ENCODE peak calls at places on chromosomes 12 and 14, in ten cellular contexts. X is activated gamma-delta T cell; A is fibroblast of lung; B is naive thymus-derived CD8-positive, alpha-beta T cell; F is NCI-H1092; N is DMS 273 treated with DMSO at 0.1 percent for 48 hours; E is activated naive CD4-positive, alpha-beta T cell; U is HTR-8/SVneo; K is tibial artery; O is activated T-cell treated with anti-CD3 and anti-CD28 coated beads, Interleukin-2, amount 50 U/mL, for 72 hours. Q is an unnamed sample.

GRCh38 chr12:28130625-28131598 is 59.3 kb upstream of the CCDC91 start:
- DNase-seq in B (no peak), U (peak; percentile 81), N (no peak), X (no peak), O (no peak), A (peak; percentile 95), K (peak; percentile 23), F (no peak), E (no peak), Q (peak; percentile 100)

GRCh38 chr12:49959570-49960473 is 1.9 kb upstream of the AQP5 start:
- DNase-seq in B (no peak), A (no peak), X (no peak), O (no peak), E (no peak), F (no peak), N (no peak), U (peak; percentile 74), K (no peak), Q (no peak)

GRCh38 chr12:115599251-115599811 is 678.2 kb downstream of the MED13L start:
- DNase-seq in A (no peak), F (peak; percentile 43), E (no peak), X (no peak), N (no peak), B (no peak), O (no peak), U (no peak), K (no peak), Q (no peak)

GRCh38 chr14:64503434-64504309 is at the start of gene ZBTB25:
- DNase-seq in E (peak; percentile 87), U (peak; percentile 98), X (peak; percentile 98), A (peak; percentile 92), F (peak; percentile 95), B (peak; percentile 93), K (peak; percentile 88), N (peak; percentile 69), O (peak; percentile 93), Q (peak; percentile 88)

GRCh38 chr12:124713041-124713435 is 145.6 kb upstream of the NCOR2 start:
- DNase-seq in E (no peak), F (no peak), A (no peak), X (no peak), K (peak; percentile 79), U (no peak), O (no peak), N (no peak), B (no peak), Q (no peak)

GRCh38 chr12:75820848-75821578 is 210.6 kb downstream of the PHLDA1 start:
- DNase-seq in A (peak; percentile 100), B (no peak), E (no peak), F (no peak), X (no peak), K (peak; percentile 66), U (no peak), N (no peak), O (no peak), Q (peak; percentile 53)

GRCh38 chr12:46933947-46934346 is 108.2 kb upstream of the SLC38A4 start:
- DNase-seq in U (peak; percentile 35), X (no peak), O (peak; percentile 3), F (no peak), K (no peak), B (peak; percentile 5), E (no peak), A (peak; percentile 83), N (no peak), Q (peak; percentile 61)

GRCh38 chr14:89455412-89455811 is 38.4 kb upstream of the FOXN3 start:
- DNase-seq in O (no peak), A (no peak), F (no peak), E (no peak), K (no peak), B (no peak), U (no peak), N (no peak), X (no peak), Q (no peak)

GRCh38 chr12:119036878-119037493 is 55.6 kb downstream of the SRRM4 start:
- DNase-seq in O (peak; percentile 18), N (no peak), U (peak; percentile 15), K (no peak), X (no peak), A (no peak), B (no peak), E (no peak), F (peak; percentile 26), Q (peak; percentile 6)

GRCh38 chr14:72201645-72202044 is 269.4 kb downstream of the RGS6 start:
- DNase-seq in E (no peak), O (no peak), F (no peak), U (no peak), K (no peak), X (no peak), B (no peak), A (no peak), N (no peak), Q (no peak)

GRCh38 chr12:47207005-47207717 is 127.4 kb upstream of the AMIGO2 start:
- DNase-seq in K (no peak), O (no peak), F (no peak), N (peak; percentile 72), U (no peak), B (no peak), A (no peak), E (no peak), X (no peak), Q (no peak)

GRCh38 chr12:103269962-103270361 is 225.8 kb downstream of the C12orf42 start:
- DNase-seq in F (no peak), E (no peak), B (no peak), A (no peak), N (no peak), O (no peak), K (no peak), X (no peak), U (no peak), Q (no peak)

GRCh38 chr12:107731376-107731775 is 29.6 kb downstream of the PRDM4 start:
- DNase-seq in B (no peak), E (no peak), A (no peak), N (no peak), F (no peak), K (no peak), O (no peak), U (no peak), X (no peak), Q (no peak)

GRCh38 chr14:67457782-67458181 is 30.7 kb downstream of the TMEM229B start:
- DNase-seq in X (no peak), K (no peak), E (no peak), F (no peak), B (no peak), A (no peak), U (no peak), N (no peak), O (no peak), Q (no peak)

GRCh38 chr12:101781834-101782543 is 42.7 kb upstream of the SYCP3 start:
- DNase-seq in X (no peak), A (peak; percentile 25), O (no peak), B (no peak), F (no peak), E (no peak), K (no peak), N (no peak), U (no peak), Q (peak; percentile 46)

GRCh38 chr12:6967548-6968100 is 2.8 kb downstream of the PHB2 start:
- DNase-seq in F (no peak), E (no peak), A (no peak), B (no peak), O (no peak), N (no peak), K (no peak), U (no peak), X (no peak), Q (no peak)

GRCh38 chr12:64780531-64781373 is 21.5 kb upstream of the GNS start:
- DNase-seq in E (no peak), X (no peak), F (no peak), U (peak; percentile 20), A (no peak), B (no peak), K (no peak), O (peak; percentile 30), N (no peak), Q (no peak)

GRCh38 chr14:59630281-59630963 is 53.8 kb upstream of the CCDC175 start:
- DNase-seq in A (no peak), E (no peak), F (peak; percentile 19), B (no peak), N (no peak), O (peak; percentile 7), K (no peak), U (no peak), X (no peak), Q (no peak)

GRCh38 chr12:129558036-129558435 is 345.8 kb downstream of the TMEM132D start:
- DNase-seq in U (no peak), F (no peak), A (no peak), B (no peak), O (no peak), K (no peak), X (no peak), N (no peak), E (no peak), Q (peak; percentile 69)

GRCh38 chr14:100159107-100159864 is at the start of gene DEGS2:
- DNase-seq in X (no peak), O (peak; percentile 64), F (no peak), B (peak; percentile 40), K (no peak), E (peak; percentile 43), N (no peak), U (no peak), A (no peak), Q (no peak)

GRCh38 chr12:91982946-91983345 is 162.7 kb downstream of the BTG1 start:
- DNase-seq in K (no peak), A (no peak), X (no peak), B (no peak), E (no peak), U (no peak), O (no peak), F (no peak), N (no peak), Q (no peak)

GRCh38 chr12:116370004-116370404 is 92.5 kb upstream of the MED13L start:
- DNase-seq in B (no peak), F (no peak), E (no peak), N (no peak), O (no peak), X (no peak), U (peak; percentile 54), A (peak; percentile 55), K (no peak), Q (peak; percentile 86)

GRCh38 chr12:8697120-8697475 is 693 bp upstream of the RIMKLB start:
- DNase-seq in O (no peak), F (peak; percentile 41), B (no peak), K (no peak), N (peak; percentile 44), X (peak; percentile 25), E (no peak), A (peak; percentile 21), U (peak; percentile 25), Q (peak; percentile 45)

GRCh38 chr12:110669193-110669502 is 19.8 kb downstream of the HVCN1 start:
- DNase-seq in F (no peak), A (no peak), U (no peak), E (no peak), X (no peak), K (no peak), N (no peak), B (no peak), O (peak; percentile 6), Q (no peak)

GRCh38 chr12:87344699-87345098 is 684.5 kb downstream of the C12orf50 start:
- DNase-seq in E (no peak), O (no peak), B (no peak), X (no peak), U (no peak), F (no peak), N (no peak), K (no peak), A (peak; percentile 6), Q (no peak)

Q was measured in brain microvascular endothelial cell.